ENCODE peak calls at places on chromosome 17, in ten cellular contexts. L is esophagus muscularis mucosa, M is A549, F is uterus, Q is Peyer's patch, I is right lobe of liver, S is transverse colon, A is ovary, G is thyroid gland, P is heart left ventricle. H is an unnamed sample.

GRCh38 chr17:37117743-37118142 is 169.0 kb downstream of the AATF start:
- DNase-seq in P (no peak), F (no peak), M (no peak), G (peak; percentile 14), A (no peak), I (no peak), Q (no peak), L (no peak), S (no peak), H (no peak)

GRCh38 chr17:55303701-55304145 is 39.0 kb downstream of the HLF start:
- DNase-seq in Q (no peak), S (no peak), M (no peak), F (no peak), P (no peak), G (no peak), I (no peak), A (no peak), L (no peak), H (no peak)

GRCh38 chr17:72359274-72359673 is 238.5 kb downstream of the SOX9 start:
- DNase-seq in I (no peak), M (no peak), G (no peak), P (no peak), L (no peak), A (no peak), Q (no peak), F (no peak), S (no peak), H (no peak)

GRCh38 chr17:29526322-29526721 is 40.5 kb downstream of the ABHD15 start:
- DNase-seq in Q (no peak), G (no peak), F (no peak), I (no peak), S (no peak), A (no peak), P (no peak), M (no peak), L (no peak), H (no peak)

GRCh38 chr17:2123467-2124251 is 68.8 kb downstream of the HIC1 start:
- DNase-seq in S (peak; percentile 44), I (no peak), Q (no peak), A (no peak), P (no peak), G (no peak), F (no peak), M (no peak), L (no peak), H (peak; percentile 38)

GRCh38 chr17:80146121-80147034 is 550 bp downstream of the EIF4A3 start:
- DNase-seq in A (no peak), Q (no peak), L (no peak), F (no peak), G (peak; percentile 22), S (no peak), I (no peak), M (no peak), P (no peak), H (no peak)

GRCh38 chr17:80413771-80414507 is 1.0 kb upstream of the ENDOV start:
- DNase-seq in L (no peak), I (no peak), P (no peak), Q (no peak), M (no peak), F (no peak), A (no peak), S (no peak), G (no peak), H (no peak)

GRCh38 chr17:57553525-57553924 is 191.6 kb downstream of the CCDC182 start:
- DNase-seq in L (no peak), F (no peak), A (no peak), S (no peak), Q (no peak), G (no peak), P (no peak), M (no peak), I (no peak), H (no peak)

GRCh38 chr17:4186244-4186920 is 43.4 kb downstream of the CYB5D2 start:
- DNase-seq in I (peak; percentile 39), F (peak; percentile 78), P (no peak), M (no peak), L (no peak), G (no peak), A (peak; percentile 68), S (no peak), Q (no peak), H (no peak)

DNA sequence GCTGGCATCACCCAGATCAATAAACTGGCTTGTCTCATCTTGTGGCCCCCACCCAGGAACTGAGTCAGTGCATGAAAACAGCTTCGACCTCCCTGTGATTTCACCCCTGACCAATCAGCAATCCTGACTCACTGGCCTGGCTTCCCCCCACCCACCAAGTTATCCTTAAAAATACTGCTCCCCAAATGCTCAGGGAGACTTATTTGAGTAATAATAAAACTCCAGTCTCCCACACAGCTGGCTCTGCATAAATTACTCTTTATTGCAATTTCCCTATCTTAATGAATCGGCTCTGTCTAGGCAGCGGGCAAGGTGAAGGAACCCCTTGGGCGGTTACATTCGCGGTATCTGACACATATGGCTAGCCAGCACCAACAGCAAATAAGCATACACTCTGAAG is 9.8 kb upstream of the RABEP1 start:
- DNase-seq in S (no peak), Q (no peak), M (no peak), A (no peak), F (no peak), P (no peak), I (no peak), G (no peak), L (no peak), H (no peak)
- TF ChIP-seq CTCF in S (no peak), Q (no peak), M (no peak), A (no peak), F (no peak), P (no peak), I (no peak), G (no peak), L (no peak), H (no peak)

DNA sequence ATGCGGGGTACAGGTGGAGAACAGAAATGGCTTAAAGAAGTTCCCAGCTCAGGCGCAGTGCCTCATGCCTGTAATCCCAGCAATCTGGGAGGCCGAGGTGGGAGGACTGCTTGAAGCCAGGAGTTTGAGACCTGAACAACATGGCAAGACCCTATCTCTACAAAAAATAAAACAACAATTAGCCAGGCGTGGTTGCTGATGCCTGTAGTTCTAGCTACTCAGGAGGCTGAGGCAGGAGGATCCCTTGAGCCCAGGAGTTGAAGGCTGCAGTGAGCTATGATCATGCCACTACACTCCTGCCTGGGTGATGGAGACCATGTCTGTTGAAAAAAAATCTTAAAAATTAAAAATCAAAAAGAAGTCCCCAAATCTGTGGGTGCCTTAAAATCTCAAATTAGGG is 228.3 kb upstream of the WSB1 start:
- DNase-seq in A (no peak), M (no peak), F (no peak), I (no peak), S (no peak), L (no peak), P (no peak), G (no peak), Q (no peak), H (no peak)
- H3K9me3 ChIP-seq in A (no peaks in the 10 kb centered on the region), M (no peaks in the 10 kb centered on the region), F (no peaks in the 10 kb centered on the region), I (no peaks in the 10 kb centered on the region), S (no peaks in the 10 kb centered on the region), L (no peaks in the 10 kb centered on the region), P (no peaks in the 10 kb centered on the region), G (no peaks in the 10 kb centered on the region), Q (no peaks in the 10 kb centered on the region), H (no peaks in the 10 kb centered on the region)

DNA sequence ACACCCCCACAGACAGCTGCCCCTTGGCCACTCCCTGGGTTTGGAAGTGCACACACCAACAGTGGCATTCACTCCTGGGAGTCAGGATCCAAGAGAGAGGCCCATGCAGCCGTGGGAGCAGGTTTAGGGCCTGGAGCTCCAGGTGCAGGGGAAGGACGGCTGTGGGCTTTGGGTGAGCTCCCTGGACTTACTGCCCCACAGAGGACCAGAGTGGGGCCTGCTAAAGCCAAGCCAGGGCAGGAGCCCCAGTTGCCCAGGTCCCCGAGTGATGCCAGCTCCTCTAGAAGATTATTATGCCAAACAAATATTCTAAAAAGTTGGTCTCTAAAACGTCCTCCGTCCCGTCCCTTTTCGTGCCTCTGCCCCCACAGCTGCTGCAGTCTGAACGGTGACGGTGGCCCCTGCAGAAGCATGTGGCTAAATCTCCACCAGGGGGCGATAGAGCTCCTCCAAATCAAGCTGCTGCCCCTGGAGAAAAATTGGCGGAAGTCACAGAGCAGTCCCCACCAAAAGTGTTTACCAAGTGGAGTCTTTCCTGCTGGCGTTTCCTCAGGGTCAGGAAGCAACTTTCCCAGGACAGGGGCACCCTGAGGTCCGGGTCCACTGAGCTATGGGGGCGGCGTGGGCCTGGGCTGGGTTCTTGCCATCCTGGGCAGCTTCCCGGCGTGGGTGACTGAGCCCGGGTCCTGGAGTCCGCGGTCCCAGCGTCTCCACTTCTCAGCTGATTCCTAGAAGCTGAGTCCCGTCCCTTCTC is 4.2 kb downstream of the ARMC7 start:
- DNase-seq in G (peak; percentile 90), L (peak; percentile 98), F (peak; percentile 87), Q (peak; percentile 97), A (peak; percentile 93), I (peak; percentile 89), S (peak; percentile 94), M (peak; percentile 92), P (peak; percentile 90), H (peak; percentile 93)
- TF ChIP-seq POLR2A in G (no peak), L (no peak), F (no peak), Q (peak; percentile 28), A (no peak), I (no peak), S (peak; percentile 42), M (no peak), P (peak; percentile 29), H (peak; percentile 8)

GRCh38 chr17:40339068-40339699 is 25.4 kb downstream of the GJD3 start:
- DNase-seq in M (no peak), P (no peak), G (no peak), Q (no peak), A (no peak), L (no peak), S (peak; percentile 9), F (no peak), I (no peak), H (no peak)

GRCh38 chr17:40340327-40340726 is 24.2 kb downstream of the GJD3 start:
- DNase-seq in I (no peak), P (no peak), G (no peak), M (no peak), S (no peak), L (no peak), F (no peak), Q (no peak), A (no peak), H (no peak)

GRCh38 chr17:40342575-40343058 is 21.9 kb downstream of the GJD3 start:
- DNase-seq in L (no peak), F (no peak), I (no peak), Q (no peak), A (no peak), G (no peak), M (no peak), S (peak; percentile 35), P (no peak), H (no peak)

GRCh38 chr17:40341808-40342574 is 22.5 kb downstream of the GJD3 start:
- DNase-seq in M (peak; percentile 89), I (peak; percentile 93), P (peak; percentile 92), A (peak; percentile 87), L (no peak), F (peak; percentile 83), S (peak; percentile 86), Q (peak; percentile 88), G (peak; percentile 81), H (peak; percentile 72)

GRCh38 chr17:40340880-40341807 is 23.4 kb downstream of the GJD3 start:
- DNase-seq in F (peak; percentile 89), G (peak; percentile 93), M (peak; percentile 92), A (peak; percentile 92), L (peak; percentile 97), P (peak; percentile 96), I (peak; percentile 95), S (peak; percentile 94), Q (peak; percentile 97), H (peak; percentile 86)
- TF ChIP-seq CTCF in F (peak; percentile 28), G (no peak), M (no peak), A (no peak), L (peak; percentile 8), P (peak; percentile 36), I (peak; percentile 36), S (peak; percentile 37), Q (peak; percentile 26), H (peak; percentile 14)